ENCODE peak calls at places on chromosomes 7 and 10, in eight cellular contexts. J, F, Y, G, X, T, L and E are unnamed samples.

GRCh38 chr10:5665380-5666323 is 743 bp downstream of the ASB13 start:
- DNase-seq in J (no peak), F (peak; percentile 61), Y (no peak), G (no peak), X (peak; percentile 46), T (no peak), L (peak; percentile 66), E (peak; percentile 24)

GRCh38 chr10:86387221-86387794 is 20.7 kb upstream of the GRID1 start:
- DNase-seq in J (no peak), F (no peak), Y (no peak), G (no peak), X (no peak), T (no peak), L (no peak), E (no peak)

GRCh38 chr7:128167791-128168666 is 73.0 kb upstream of the LEP start:
- DNase-seq in J (no peak), F (no peak), Y (no peak), G (no peak), X (no peak), T (no peak), L (no peak), E (no peak)

GRCh38 chr7:106767498-106768323 is 97.4 kb upstream of the PIK3CG start:
- DNase-seq in J (no peak), F (peak; percentile 34), Y (no peak), G (no peak), X (peak; percentile 46), T (no peak), L (no peak), E (peak; percentile 19)

GRCh38 chr7:158655931-158656441 is 48.6 kb downstream of the NCAPG2 start:
- DNase-seq in J (no peak), F (no peak), Y (peak; percentile 39), G (peak; percentile 32), X (no peak), T (no peak), L (no peak), E (no peak)

GRCh38 chr10:82883588-82883987 is 1008.6 kb downstream of the NRG3 start:
- DNase-seq in J (no peak), F (no peak), Y (no peak), G (no peak), X (peak; percentile 10), T (no peak), L (no peak), E (no peak)

GRCh38 chr7:150405584-150406310 is 26.6 kb downstream of the ZNF775 start:
- DNase-seq in J (peak; percentile 58), F (peak; percentile 46), Y (no peak), G (peak; percentile 34), X (no peak), T (peak; percentile 20), L (no peak), E (peak; percentile 41)

GRCh38 chr10:118447478-118447877 is 105.4 kb upstream of the FAM204A start:
- DNase-seq in J (no peak), F (peak; percentile 81), Y (no peak), G (no peak), X (peak; percentile 42), T (no peak), L (peak; percentile 82), E (peak; percentile 85)

GRCh38 chr10:34780818-34781380 is 34.2 kb downstream of the PARD3 start:
- DNase-seq in J (no peak), F (no peak), Y (no peak), G (no peak), X (peak; percentile 49), T (no peak), L (peak; percentile 89), E (peak; percentile 26)

GRCh38 chr10:51063659-51064535 is 10.4 kb upstream of the PRKG1 start:
- DNase-seq in J (no peak), F (no peak), Y (no peak), G (no peak), X (peak; percentile 64), T (no peak), L (no peak), E (peak; percentile 36)

GRCh38 chr10:43892062-43892765 is 243.5 kb upstream of the ZNF32 start:
- DNase-seq in J (no peak), F (peak; percentile 77), Y (no peak), G (no peak), X (peak; percentile 53), T (no peak), L (no peak), E (peak; percentile 83)